ENCODE peak calls at places on chromosomes 7 and 10, in four cellular contexts. One of them, this sample, is unnamed.

GRCh38 chr7:27697861-27698430 is 35.3 kb upstream of the HIBADH start:
- DNase-seq in IMR-90: peak; percentile 49
- DNase-seq in PC-3: peak; percentile 28
- DNase-seq in lower leg skin: peak; percentile 34
- DNase-seq in this sample: no peak

GRCh38 chr7:14697684-14698083 is 204.9 kb downstream of the DGKB start:
- DNase-seq in IMR-90: no peak
- DNase-seq in PC-3: no peak
- DNase-seq in lower leg skin: no peak
- DNase-seq in this sample: no peak

GRCh38 chr10:133422821-133423771 is 1.3 kb downstream of the SPRN start:
- DNase-seq in IMR-90: no peak
- DNase-seq in PC-3: no peak
- DNase-seq in lower leg skin: no peak
- DNase-seq in this sample: no peak

GRCh38 chr7:128123291-128124037 is 92.2 kb upstream of the LRRC4 start:
- DNase-seq in IMR-90: no peak
- DNase-seq in PC-3: no peak
- DNase-seq in lower leg skin: no peak
- DNase-seq in this sample: no peak

GRCh38 chr10:78461333-78461732 is 427.7 kb downstream of the RPS24 start:
- DNase-seq in IMR-90: no peak
- DNase-seq in PC-3: no peak
- DNase-seq in lower leg skin: no peak
- DNase-seq in this sample: no peak

GRCh38 chr7:77791336-77791735 is 6.9 kb downstream of the TMEM60 start:
- DNase-seq in IMR-90: no peak
- DNase-seq in PC-3: peak; percentile 32
- DNase-seq in lower leg skin: no peak
- DNase-seq in this sample: no peak

GRCh38 chr10:12221323-12222298 is 25.6 kb downstream of the CDC123 start:
- DNase-seq in IMR-90: peak; percentile 41
- DNase-seq in PC-3: peak; percentile 29
- DNase-seq in lower leg skin: no peak
- DNase-seq in this sample: no peak

GRCh38 chr7:26008428-26008827 is 143.6 kb upstream of the NFE2L3 start:
- DNase-seq in IMR-90: no peak
- DNase-seq in PC-3: no peak
- DNase-seq in lower leg skin: no peak
- DNase-seq in this sample: no peak

GRCh38 chr10:43254881-43255643 is 11.8 kb downstream of the RASGEF1A start:
- DNase-seq in IMR-90: no peak
- DNase-seq in PC-3: no peak
- DNase-seq in lower leg skin: peak; percentile 9
- DNase-seq in this sample: no peak

GRCh38 chr7:85748861-85749260 is 562.0 kb upstream of the SEMA3D start:
- DNase-seq in IMR-90: no peak
- DNase-seq in PC-3: peak; percentile 65
- DNase-seq in lower leg skin: no peak
- DNase-seq in this sample: no peak

GRCh38 chr7:128247640-128248194 is 6.6 kb downstream of the LEP start:
- DNase-seq in IMR-90: peak; percentile 35
- DNase-seq in PC-3: peak; percentile 40
- DNase-seq in lower leg skin: no peak
- DNase-seq in this sample: no peak

GRCh38 chr7:128203710-128204214 is 37.3 kb upstream of the LEP start:
- DNase-seq in IMR-90: peak; percentile 35
- DNase-seq in PC-3: no peak
- DNase-seq in lower leg skin: no peak
- DNase-seq in this sample: no peak

GRCh38 chr7:156998988-156999610 is 11.4 kb downstream of the MNX1 start:
- DNase-seq in IMR-90: no peak
- DNase-seq in PC-3: no peak
- DNase-seq in lower leg skin: no peak
- DNase-seq in this sample: no peak

GRCh38 chr10:50312464-50313437 is 61.4 kb upstream of the ASAH2 start:
- DNase-seq in IMR-90: peak; percentile 79
- DNase-seq in PC-3: peak; percentile 96
- DNase-seq in lower leg skin: no peak
- DNase-seq in this sample: no peak

DNA sequence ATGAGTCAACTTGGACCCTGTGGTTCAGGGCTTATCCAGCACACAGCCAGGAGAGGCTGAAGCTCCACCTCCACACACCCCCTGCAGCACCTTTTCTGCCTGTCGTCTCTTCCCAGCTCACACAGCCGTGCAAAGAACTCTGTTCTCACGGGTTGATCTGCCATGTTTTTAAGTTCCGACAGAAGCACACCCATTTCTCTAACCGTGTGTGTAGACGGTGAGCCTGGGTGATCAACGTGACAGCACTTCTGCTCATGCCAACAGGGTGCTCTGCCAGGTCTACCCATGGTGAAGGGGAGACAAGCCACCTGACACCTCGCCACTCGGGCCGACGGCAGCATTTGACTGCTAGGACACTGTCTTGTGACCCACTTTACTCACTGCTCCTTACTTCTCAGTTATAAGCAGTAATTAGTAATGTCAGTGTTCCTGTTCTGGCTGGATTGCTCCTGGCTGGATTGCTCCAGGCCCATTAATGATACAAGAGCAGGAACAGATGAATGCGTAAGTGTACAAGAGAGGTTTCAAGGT is 90.5 kb downstream of the RNF216 start:
- DNase-seq in IMR-90: no peak
- DNase-seq in PC-3: no peak
- DNase-seq in lower leg skin: no peak
- DNase-seq in this sample: no peak
- H3K4me3 ChIP-seq in IMR-90: no peak overlapping the region
- H3K4me3 ChIP-seq in PC-3: no peak overlapping the region
- H3K4me3 ChIP-seq in lower leg skin: no peak overlapping the region
- H3K4me3 ChIP-seq in this sample: no peak overlapping the region

GRCh38 chr7:4957847-4958476 is 1.0 kb downstream of the MMD2 start:
- DNase-seq in IMR-90: no peak
- DNase-seq in PC-3: no peak
- DNase-seq in lower leg skin: no peak
- DNase-seq in this sample: no peak

GRCh38 chr7:4958477-4959301 is at the start of gene MMD2:
- DNase-seq in IMR-90: no peak
- DNase-seq in PC-3: no peak
- DNase-seq in lower leg skin: no peak
- DNase-seq in this sample: no peak

GRCh38 chr7:4960363-4960762 is 1.4 kb upstream of the MMD2 start:
- DNase-seq in IMR-90: no peak
- DNase-seq in PC-3: no peak
- DNase-seq in lower leg skin: no peak
- DNase-seq in this sample: no peak

GRCh38 chr7:4959881-4960280 is 894 bp upstream of the MMD2 start:
- DNase-seq in IMR-90: no peak
- DNase-seq in PC-3: no peak
- DNase-seq in lower leg skin: no peak
- DNase-seq in this sample: no peak

DNA sequence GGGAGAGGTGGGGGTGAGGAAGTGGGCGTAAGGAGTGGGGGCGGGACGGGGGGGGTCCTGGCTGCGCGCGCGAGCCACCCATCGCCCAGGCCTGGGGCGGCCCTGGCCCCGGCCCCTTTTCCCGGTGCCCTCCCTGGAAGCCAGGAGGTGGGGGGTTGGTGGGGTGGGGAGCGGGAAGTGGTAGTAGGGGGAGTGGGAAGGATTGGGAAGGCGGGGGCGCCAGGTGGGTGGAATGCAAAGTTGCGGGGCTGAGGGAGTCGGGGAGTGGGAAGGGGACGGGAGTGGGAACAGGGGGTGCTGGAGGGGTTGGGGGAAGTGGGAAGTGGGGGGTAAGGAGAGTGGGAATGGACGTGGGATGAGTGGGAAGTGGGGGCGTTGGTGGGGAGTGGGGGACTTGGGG is 369 bp upstream of the MMD2 start:
- DNase-seq in IMR-90: no peak
- DNase-seq in PC-3: no peak
- DNase-seq in lower leg skin: no peak
- DNase-seq in this sample: no peak
- H3K4me3 ChIP-seq in IMR-90: no peak overlapping the region
- H3K4me3 ChIP-seq in PC-3: no peak overlapping the region
- H3K4me3 ChIP-seq in lower leg skin: no peak overlapping the region
- H3K4me3 ChIP-seq in this sample: no peak overlapping the region

DNA sequence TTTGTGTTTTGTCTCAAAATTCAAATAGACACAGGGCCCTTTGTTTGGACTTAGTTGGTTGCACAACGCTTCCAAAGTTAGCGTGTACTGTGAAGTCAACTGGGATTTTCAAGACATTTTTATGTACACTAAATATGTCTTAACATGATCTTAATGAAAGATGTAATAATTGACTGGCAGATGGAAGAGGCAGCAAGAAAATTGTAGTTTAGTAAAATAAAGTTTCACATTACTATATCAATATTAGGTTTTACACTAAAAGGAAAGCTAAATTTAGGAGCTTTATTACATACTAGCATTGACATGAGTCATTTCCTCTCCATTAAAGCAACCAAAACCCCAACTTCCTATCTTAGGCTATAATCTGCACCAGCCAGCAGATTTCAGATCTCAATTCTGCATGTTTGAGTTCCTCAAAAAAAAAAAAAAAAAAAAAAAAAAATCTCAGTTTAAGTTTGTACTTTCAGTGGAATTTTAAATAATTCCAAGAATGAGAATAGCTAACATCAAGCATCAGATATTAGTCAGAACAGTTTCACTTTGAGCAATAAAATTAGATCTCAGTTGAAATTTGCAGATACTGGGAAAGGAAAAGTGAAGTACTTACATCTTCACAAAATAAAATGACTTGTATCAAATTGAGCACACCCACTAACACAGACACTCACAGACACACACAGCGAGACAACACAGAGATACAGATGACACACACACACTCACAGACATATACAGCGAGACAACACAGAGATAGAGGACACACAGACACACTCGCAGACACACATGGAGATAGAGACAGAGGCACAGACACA is 346.6 kb upstream of the KLF6 start:
- DNase-seq in IMR-90: peak; percentile 93
- DNase-seq in PC-3: peak; percentile 66
- DNase-seq in lower leg skin: no peak
- DNase-seq in this sample: no peak
- H3K4me3 ChIP-seq in IMR-90: no peak overlapping the region
- H3K4me3 ChIP-seq in PC-3: peak overlapping the region; percentile 44
- H3K4me3 ChIP-seq in lower leg skin: no peak overlapping the region
- H3K4me3 ChIP-seq in this sample: no peak overlapping the region

GRCh38 chr10:2885956-2886296 is 181.4 kb upstream of the PFKP start:
- DNase-seq in IMR-90: no peak
- DNase-seq in PC-3: no peak
- DNase-seq in lower leg skin: no peak
- DNase-seq in this sample: no peak
- H3K4me3 ChIP-seq in IMR-90: no peak overlapping the region
- H3K4me3 ChIP-seq in PC-3: no peak overlapping the region
- H3K4me3 ChIP-seq in lower leg skin: no peak overlapping the region
- H3K4me3 ChIP-seq in this sample: no peak overlapping the region

DNA sequence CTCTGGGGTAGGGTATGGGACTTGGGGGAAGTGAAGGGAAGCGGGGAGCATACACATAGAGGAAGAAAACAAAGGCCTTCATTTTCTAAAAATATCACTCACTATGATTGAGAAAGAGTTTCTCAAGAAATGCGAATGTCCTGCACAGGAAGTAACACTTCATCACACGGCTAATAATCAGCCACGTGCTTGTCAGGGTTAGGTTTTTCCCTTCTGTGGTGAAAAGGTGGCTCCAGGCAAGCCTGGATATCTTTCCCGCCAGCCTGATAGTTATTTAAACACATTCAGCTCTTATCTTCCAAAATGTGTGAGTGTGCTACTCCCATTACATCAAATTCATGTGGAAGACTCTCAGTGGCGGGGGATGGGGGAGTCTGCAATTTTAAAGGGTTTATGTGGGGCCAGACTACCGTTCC is 166.4 kb upstream of the ADO start:
- DNase-seq in IMR-90: peak; percentile 19
- DNase-seq in PC-3: no peak
- DNase-seq in lower leg skin: no peak
- DNase-seq in this sample: no peak
- H3K4me3 ChIP-seq in IMR-90: no peak overlapping the region
- H3K4me3 ChIP-seq in PC-3: peak overlapping the region; percentile 0
- H3K4me3 ChIP-seq in lower leg skin: no peak overlapping the region
- H3K4me3 ChIP-seq in this sample: no peak overlapping the region

GRCh38 chr10:52965938-52966401 is 193.4 kb upstream of the MBL2 start:
- DNase-seq in IMR-90: no peak
- DNase-seq in PC-3: no peak
- DNase-seq in lower leg skin: no peak
- DNase-seq in this sample: no peak

GRCh38 chr10:52966904-52967303 is 194.3 kb upstream of the MBL2 start:
- DNase-seq in IMR-90: no peak
- DNase-seq in PC-3: no peak
- DNase-seq in lower leg skin: no peak
- DNase-seq in this sample: no peak

GRCh38 chr10:52967806-52968795 is 195.5 kb upstream of the MBL2 start:
- DNase-seq in IMR-90: no peak
- DNase-seq in PC-3: no peak
- DNase-seq in lower leg skin: no peak
- DNase-seq in this sample: no peak

GRCh38 chr10:52961298-52961697 is 188.7 kb upstream of the MBL2 start:
- DNase-seq in IMR-90: no peak
- DNase-seq in PC-3: peak; percentile 28
- DNase-seq in lower leg skin: no peak
- DNase-seq in this sample: no peak

GRCh38 chr10:52965489-52965888 is 192.9 kb upstream of the MBL2 start:
- DNase-seq in IMR-90: no peak
- DNase-seq in PC-3: no peak
- DNase-seq in lower leg skin: no peak
- DNase-seq in this sample: no peak
- H3K4me3 ChIP-seq in IMR-90: no peak overlapping the region
- H3K4me3 ChIP-seq in PC-3: no peak overlapping the region
- H3K4me3 ChIP-seq in lower leg skin: no peak overlapping the region
- H3K4me3 ChIP-seq in this sample: no peak overlapping the region

DNA sequence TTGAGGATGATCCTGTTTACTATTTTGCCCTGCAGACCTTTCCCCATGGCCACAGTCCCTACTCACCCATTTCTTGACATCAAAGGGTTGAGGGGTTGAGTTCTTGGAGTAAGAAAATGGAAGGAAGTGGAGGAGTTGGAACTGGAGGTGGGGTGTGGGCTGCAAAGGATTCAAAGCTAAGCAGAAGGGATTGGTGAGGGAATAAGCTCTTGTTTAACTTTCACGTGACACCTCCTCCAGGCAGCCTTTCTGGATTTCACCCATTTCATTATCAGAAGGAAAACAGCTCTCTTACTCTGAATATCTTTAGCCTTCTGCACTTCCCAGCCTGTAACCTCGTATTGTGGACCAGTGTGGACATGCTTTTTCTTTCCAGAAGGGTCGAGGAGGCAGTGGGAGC is 13.7 kb downstream of the MOSPD3 start:
- DNase-seq in IMR-90: no peak
- DNase-seq in PC-3: no peak
- DNase-seq in lower leg skin: no peak
- DNase-seq in this sample: no peak
- H3K4me3 ChIP-seq in IMR-90: peak overlapping the region; percentile 33
- H3K4me3 ChIP-seq in PC-3: peak overlapping the region; percentile 58
- H3K4me3 ChIP-seq in lower leg skin: no peak overlapping the region
- H3K4me3 ChIP-seq in this sample: peak overlapping the region; percentile 36

GRCh38 chr10:31145986-31146385 is 114.3 kb upstream of the ZNF438 start:
- DNase-seq in IMR-90: no peak
- DNase-seq in PC-3: no peak
- DNase-seq in lower leg skin: no peak
- DNase-seq in this sample: no peak
- H3K4me3 ChIP-seq in IMR-90: no peak overlapping the region
- H3K4me3 ChIP-seq in PC-3: no peak overlapping the region
- H3K4me3 ChIP-seq in lower leg skin: no peak overlapping the region
- H3K4me3 ChIP-seq in this sample: no peak overlapping the region

This sample was measured in Panc1.